ENCODE peak calls at places on chromosome 1, in ten cellular contexts. A, V, J, X, M, Z, I, P, H and E are unnamed samples.

GRCh38 chr1:169259816-169260215 is 107.8 kb downstream of the NME7 start:
- DNase-seq in Z (no peak), M (no peak), J (no peak), A (no peak), H (no peak), I (no peak), X (no peak), P (no peak), V (no peak), E (no peak)

GRCh38 chr1:80218112-80218511 is 1211.6 kb upstream of the ADGRL4 start:
- DNase-seq in M (no peak), X (no peak), J (peak; percentile 43), I (peak; percentile 21), V (peak; percentile 88), P (peak; percentile 36), H (no peak), A (peak; percentile 24), Z (no peak), E (no peak)

GRCh38 chr1:160117709-160118183 is 2.2 kb downstream of the ATP1A2 start:
- DNase-seq in I (no peak), J (peak; percentile 23), M (no peak), X (peak; percentile 35), A (peak; percentile 28), H (peak; percentile 69), Z (no peak), P (no peak), V (no peak), E (no peak)

GRCh38 chr1:201713093-201713810 is 115.7 kb upstream of the IPO9 start:
- DNase-seq in J (peak; percentile 100), I (no peak), Z (no peak), P (no peak), V (peak; percentile 98), A (peak; percentile 100), H (peak; percentile 93), X (peak; percentile 97), M (no peak), E (peak; percentile 99)

GRCh38 chr1:209546390-209547080 is 37.0 kb upstream of the CAMK1G start:
- DNase-seq in J (no peak), H (no peak), Z (no peak), I (no peak), X (no peak), P (peak; percentile 13), V (no peak), A (no peak), M (no peak), E (peak; percentile 56)

GRCh38 chr1:55214214-55214902 is 806 bp downstream of the USP24 start:
- DNase-seq in X (peak; percentile 23), H (peak; percentile 56), I (peak; percentile 61), Z (peak; percentile 64), M (no peak), P (peak; percentile 45), A (no peak), V (no peak), J (no peak), E (peak; percentile 37)

GRCh38 chr1:245583081-245583480 is 428.3 kb downstream of the KIF26B start:
- DNase-seq in H (no peak), X (no peak), Z (no peak), P (no peak), V (peak; percentile 73), M (no peak), A (no peak), I (no peak), J (no peak), E (peak; percentile 45)

GRCh38 chr1:48245106-48245505 is 22.6 kb downstream of the SLC5A9 start:
- DNase-seq in I (no peak), X (peak; percentile 32), V (peak; percentile 9), A (no peak), M (no peak), J (no peak), P (no peak), Z (peak; percentile 16), H (no peak), E (no peak)

GRCh38 chr1:241518447-241519307 is 878 bp downstream of the FH start:
- DNase-seq in I (peak; percentile 9), P (no peak), M (no peak), Z (no peak), J (peak; percentile 3), V (peak; percentile 49), H (peak; percentile 43), X (no peak), A (peak; percentile 25), E (no peak)

GRCh38 chr1:92184632-92185031 is 33.1 kb upstream of the C1orf146 start:
- DNase-seq in I (no peak), A (peak; percentile 53), H (no peak), X (no peak), V (no peak), J (peak; percentile 67), Z (no peak), M (no peak), P (no peak), E (no peak)

GRCh38 chr1:246679211-246680177 is 44.7 kb upstream of the SCCPDH start:
- DNase-seq in J (no peak), H (no peak), I (no peak), A (peak; percentile 43), X (no peak), Z (no peak), M (no peak), V (no peak), P (no peak), E (no peak)

GRCh38 chr1:65423884-65424655 is 3.6 kb downstream of the LEPR start:
- DNase-seq in P (no peak), X (no peak), H (no peak), Z (no peak), I (no peak), A (peak; percentile 88), J (peak; percentile 92), V (peak; percentile 90), M (no peak), E (peak; percentile 21)

GRCh38 chr1:15180189-15180588 is 26.6 kb downstream of the TMEM51 start:
- DNase-seq in M (no peak), V (no peak), A (no peak), J (no peak), P (no peak), Z (no peak), X (no peak), I (no peak), H (no peak), E (no peak)

GRCh38 chr1:4531842-4532241 is 122.6 kb upstream of the AJAP1 start:
- DNase-seq in H (no peak), V (no peak), A (no peak), I (no peak), Z (no peak), M (no peak), J (no peak), X (no peak), P (no peak), E (no peak)

GRCh38 chr1:91569411-91570104 is 68.9 kb downstream of the CDC7 start:
- DNase-seq in H (peak; percentile 79), X (peak; percentile 82), V (peak; percentile 75), M (no peak), Z (no peak), J (peak; percentile 84), A (peak; percentile 83), P (no peak), I (peak; percentile 1), E (peak; percentile 93)

GRCh38 chr1:228059536-228060457 is 22.7 kb upstream of the ARF1 start:
- DNase-seq in I (peak; percentile 70), V (peak; percentile 95), X (no peak), P (no peak), M (no peak), J (no peak), A (peak; percentile 21), Z (peak; percentile 23), H (peak; percentile 89), E (peak; percentile 95)